ENCODE peak calls at places on chromosome 14, in five cellular contexts. N, Z, Q, J and S are unnamed samples.
A peak's percentile ranks its signal among the peaks of the same experiment; 100 is the strongest.

GRCh38 chr14:94636744-94637412 is 24.7 kb downstream of the SERPINA3 start:
- DNase-seq in N (peak; percentile 19), Z (no peak), Q (no peak), J (no peak), S (peak; percentile 80)

GRCh38 chr14:70045296-70045695 is 143.5 kb downstream of the SLC8A3 start:
- DNase-seq in N (no peak), Z (no peak), Q (no peak), J (no peak), S (no peak)

GRCh38 chr14:104435147-104436046 is 144.2 kb upstream of the C14orf180 start:
- DNase-seq in N (no peak), Z (no peak), Q (no peak), J (no peak), S (no peak)

GRCh38 chr14:68458840-68459469 is 333.9 kb downstream of the ZFP36L1 start:
- DNase-seq in N (no peak), Z (peak; percentile 9), Q (no peak), J (no peak), S (no peak)

GRCh38 chr14:44846232-44846824 is 115.4 kb downstream of the KLHL28 start:
- DNase-seq in N (peak; percentile 28), Z (peak; percentile 13), Q (peak; percentile 27), J (no peak), S (peak; percentile 50)

GRCh38 chr14:33435911-33436310 is 497.2 kb downstream of the NPAS3 start:
- DNase-seq in N (no peak), Z (no peak), Q (no peak), J (no peak), S (no peak)

GRCh38 chr14:54782803-54783659 is 119.6 kb downstream of the GCH1 start:
- DNase-seq in N (no peak), Z (no peak), Q (no peak), J (no peak), S (no peak)

GRCh38 chr14:94101748-94102147 is 8.8 kb upstream of the IFI27 start:
- DNase-seq in N (no peak), Z (no peak), Q (no peak), J (no peak), S (no peak)

GRCh38 chr14:69226736-69227135 is 33.2 kb upstream of the GALNT16 start:
- DNase-seq in N (no peak), Z (no peak), Q (no peak), J (no peak), S (no peak)

DNA sequence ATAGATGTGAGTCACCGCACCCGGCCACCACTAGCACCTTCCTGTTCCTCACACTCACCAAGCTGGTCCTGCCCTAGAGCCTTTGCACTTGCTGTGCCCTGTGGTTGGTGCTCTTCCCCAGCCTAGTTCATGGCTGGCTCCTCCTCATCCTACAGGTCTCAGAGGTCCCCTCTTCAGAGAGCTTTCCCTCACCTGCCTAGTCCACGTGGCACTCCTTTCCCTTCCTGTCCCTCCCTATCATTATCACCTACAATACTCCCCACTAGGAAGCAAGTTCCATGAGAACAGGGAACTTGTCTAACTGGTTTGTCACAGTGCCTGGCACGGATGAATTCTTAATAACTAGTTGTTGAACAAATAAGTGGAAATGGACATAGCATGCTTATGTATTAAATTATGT is 24.0 kb upstream of the TMED10 start:
- DNase-seq in N (peak; percentile 70), Z (no peak), Q (no peak), J (no peak), S (peak; percentile 74)
- TF ChIP-seq JUND in N (no peak), Z (no peak), Q (no peak), J (no peak), S (no peak)

GRCh38 chr14:63204407-63205280 is at the start of gene RHOJ:
- DNase-seq in N (no peak), Z (no peak), Q (no peak), J (no peak), S (no peak)
- TF ChIP-seq JUND in N (no peak), Z (no peak), Q (no peak), J (no peak), S (no peak)

DNA sequence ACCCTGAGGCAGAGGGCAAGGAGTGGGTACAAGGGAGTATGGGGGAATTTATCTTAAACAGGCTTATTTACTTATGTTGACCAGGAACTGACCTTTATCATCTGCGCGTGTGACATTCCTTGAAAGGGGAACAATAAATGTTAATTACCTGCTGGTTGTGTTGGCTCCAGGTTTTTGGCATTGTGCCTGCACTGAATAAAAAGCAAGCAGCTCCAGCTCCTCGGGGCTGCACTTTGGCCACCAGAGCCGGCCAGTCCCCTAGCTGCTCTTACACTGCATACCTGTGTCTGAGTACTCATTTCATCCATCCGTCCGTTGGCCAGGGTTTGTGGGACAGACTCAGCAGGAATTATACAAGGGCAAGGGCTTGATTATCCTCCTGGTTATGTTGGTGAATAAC is 68.8 kb upstream of the GTF2A1 start:
- DNase-seq in N (no peak), Z (no peak), Q (no peak), J (no peak), S (no peak)
- TF ChIP-seq JUND in N (no peak), Z (no peak), Q (no peak), J (no peak), S (no peak)

GRCh38 chr14:32007755-32008374 is 69.2 kb upstream of the ARHGAP5 start:
- DNase-seq in N (no peak), Z (no peak), Q (no peak), J (no peak), S (no peak)

GRCh38 chr14:32004300-32004699 is 72.8 kb upstream of the ARHGAP5 start:
- DNase-seq in N (peak; percentile 31), Z (no peak), Q (no peak), J (no peak), S (no peak)

GRCh38 chr14:32008602-32009193 is 68.4 kb upstream of the ARHGAP5 start:
- DNase-seq in N (no peak), Z (no peak), Q (no peak), J (no peak), S (no peak)

GRCh38 chr14:32009221-32009620 is 67.9 kb upstream of the ARHGAP5 start:
- DNase-seq in N (no peak), Z (no peak), Q (no peak), J (no peak), S (no peak)

GRCh38 chr14:32006267-32007110 is 70.6 kb upstream of the ARHGAP5 start:
- DNase-seq in N (no peak), Z (no peak), Q (no peak), J (no peak), S (no peak)
- TF ChIP-seq JUND in N (no peak), Z (no peak), Q (no peak), J (no peak), S (no peak)

GRCh38 chr14:53295372-53295771 is 142.2 kb upstream of the DDHD1 start:
- DNase-seq in N (no peak), Z (no peak), Q (no peak), J (no peak), S (no peak)

DNA sequence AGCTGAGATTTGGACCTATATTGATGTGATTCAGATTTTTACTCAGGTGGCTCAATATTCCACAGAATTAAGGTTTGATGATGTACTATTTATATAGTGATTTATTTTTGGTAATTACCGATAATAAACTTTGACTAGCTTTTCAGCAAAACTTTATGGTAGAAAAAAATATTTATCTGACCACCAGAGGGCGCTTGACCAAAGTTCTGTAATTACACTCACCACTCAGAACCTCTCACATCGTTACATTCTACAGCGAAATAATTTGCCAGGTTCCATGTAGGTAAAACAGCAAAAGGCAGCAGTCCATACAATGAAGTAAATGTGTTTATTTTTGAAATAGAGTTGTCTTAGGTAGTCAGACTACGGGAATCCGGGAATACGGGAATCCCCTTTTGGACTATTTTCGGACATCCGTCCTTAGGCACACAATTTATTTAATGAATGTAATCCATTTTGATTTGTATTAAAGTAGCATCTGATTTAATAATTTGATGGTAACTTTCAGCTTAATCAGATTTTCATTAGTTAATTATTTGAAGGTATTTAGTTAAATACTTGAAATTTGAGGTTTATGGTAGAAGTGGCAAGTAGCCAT is 143.0 kb upstream of the DDHD1 start:
- DNase-seq in N (peak; percentile 23), Z (peak; percentile 8), Q (no peak), J (no peak), S (peak; percentile 65)
- TF ChIP-seq JUND in N (no peak), Z (no peak), Q (no peak), J (no peak), S (no peak)